ENCODE peak calls at places on chromosome 18, in four cellular contexts. M is NCI-H2081, X is NB4, J is EH. Y is an unnamed sample.

GRCh38 chr18:30970201-30970816 is 72.2 kb downstream of the DSC3 start:
- DNase-seq in M (peak; percentile 43), X (peak; percentile 51), J (peak; percentile 0), Y (peak; percentile 32)

GRCh38 chr18:67919316-67919715 is 402.8 kb upstream of the DSEL start:
- DNase-seq in M (no peak), X (no peak), J (no peak), Y (no peak)

GRCh38 chr18:67280843-67281242 is 235.7 kb downstream of the DSEL start:
- DNase-seq in M (no peak), X (no peak), J (no peak), Y (no peak)

GRCh38 chr18:26503382-26503781 is 45.0 kb downstream of the KCTD1 start:
- DNase-seq in M (peak; percentile 41), X (no peak), J (no peak), Y (no peak)

GRCh38 chr18:36704656-36705055 is 124.1 kb downstream of the TPGS2 start:
- DNase-seq in M (no peak), X (no peak), J (no peak), Y (no peak)

GRCh38 chr18:49561127-49561376 is 805 bp upstream of the LIPG start:
- DNase-seq in M (no peak), X (no peak), J (peak; percentile 9), Y (no peak)

GRCh38 chr18:49274188-49274714 is 186.2 kb downstream of the DYM start:
- DNase-seq in M (no peak), X (peak; percentile 8), J (peak; percentile 46), Y (peak; percentile 20)

GRCh38 chr18:2890606-2891005 is 43.8 kb downstream of the EMILIN2 start:
- DNase-seq in M (no peak), X (no peak), J (no peak), Y (no peak)

GRCh38 chr18:26804474-26804873 is 61.0 kb downstream of the AQP4 start:
- DNase-seq in M (peak; percentile 43), X (peak; percentile 15), J (no peak), Y (no peak)

GRCh38 chr18:73893879-73894278 is 253.8 kb downstream of the FBXO15 start:
- DNase-seq in M (no peak), X (no peak), J (no peak), Y (no peak)

GRCh38 chr18:5456577-5457466 is 87.0 kb downstream of the EPB41L3 start:
- DNase-seq in M (no peak), X (no peak), J (no peak), Y (peak; percentile 29)

Y was measured in astrocyte.